ENCODE peak calls at places on chromosomes 11 and 22, in five cellular contexts. Y is CD8-positive, alpha-beta T cell; C is GM10248; F is PC-9; O is brain microvascular endothelial cell. R is an unnamed sample.
A peak's percentile ranks its signal among the peaks of the same experiment; 100 is the strongest.

GRCh38 chr22:24995649-24996180 is 43.2 kb downstream of the KIAA1671 start:
- DNase-seq in O (no peak), Y (no peak), C (no peak), F (no peak), R (no peak)

GRCh38 chr11:35045219-35045819 is 93.7 kb upstream of the CD44 start:
- DNase-seq in C (no peak), Y (peak; percentile 68), F (no peak), O (no peak), R (peak; percentile 32)

GRCh38 chr11:128308793-128309192 is 278.6 kb downstream of the ETS1 start:
- DNase-seq in F (no peak), C (no peak), Y (no peak), O (no peak), R (no peak)

GRCh38 chr22:42431401-42432019 is 693 bp downstream of the NFAM1 start:
- DNase-seq in Y (no peak), O (no peak), C (no peak), F (no peak), R (no peak)

GRCh38 chr22:26066534-26066933 is 102.7 kb upstream of the SEZ6L start:
- DNase-seq in F (no peak), O (no peak), C (no peak), Y (no peak), R (no peak)

GRCh38 chr11:60870733-60871377 is 3.5 kb downstream of the ZP1 start:
- DNase-seq in F (no peak), C (no peak), O (no peak), Y (no peak), R (no peak)

GRCh38 chr11:118078972-118079411 is 2.1 kb downstream of the TMPRSS4 start:
- DNase-seq in F (no peak), Y (no peak), O (no peak), C (no peak), R (no peak)

GRCh38 chr11:2268911-2269600 is 1.3 kb downstream of the ASCL2 start:
- DNase-seq in C (peak; percentile 58), O (no peak), Y (peak; percentile 21), F (peak; percentile 49), R (peak; percentile 75)

GRCh38 chr11:67646535-67647336 is 3.8 kb downstream of the ACY3 start:
- DNase-seq in C (no peak), O (no peak), F (no peak), Y (no peak), R (peak; percentile 61)

GRCh38 chr11:76030973-76031590 is 175.2 kb downstream of the WNT11 start:
- DNase-seq in C (no peak), O (peak; percentile 47), F (no peak), Y (no peak), R (no peak)

GRCh38 chr22:44898236-44898635 is 111.6 kb downstream of the PHF21B start:
- DNase-seq in O (no peak), C (no peak), F (no peak), Y (no peak), R (no peak)

GRCh38 chr11:9530901-9531625 is 42.4 kb upstream of the WEE1 start:
- DNase-seq in F (no peak), C (no peak), O (no peak), Y (no peak), R (no peak)

GRCh38 chr22:23522642-23523251 is 57.3 kb downstream of the IGLL1 start:
- DNase-seq in O (no peak), C (no peak), F (no peak), Y (no peak), R (no peak)

GRCh38 chr11:123771664-123772063 is 17.3 kb upstream of the OR6X1 start:
- DNase-seq in F (no peak), Y (no peak), O (no peak), C (no peak), R (no peak)

DNA sequence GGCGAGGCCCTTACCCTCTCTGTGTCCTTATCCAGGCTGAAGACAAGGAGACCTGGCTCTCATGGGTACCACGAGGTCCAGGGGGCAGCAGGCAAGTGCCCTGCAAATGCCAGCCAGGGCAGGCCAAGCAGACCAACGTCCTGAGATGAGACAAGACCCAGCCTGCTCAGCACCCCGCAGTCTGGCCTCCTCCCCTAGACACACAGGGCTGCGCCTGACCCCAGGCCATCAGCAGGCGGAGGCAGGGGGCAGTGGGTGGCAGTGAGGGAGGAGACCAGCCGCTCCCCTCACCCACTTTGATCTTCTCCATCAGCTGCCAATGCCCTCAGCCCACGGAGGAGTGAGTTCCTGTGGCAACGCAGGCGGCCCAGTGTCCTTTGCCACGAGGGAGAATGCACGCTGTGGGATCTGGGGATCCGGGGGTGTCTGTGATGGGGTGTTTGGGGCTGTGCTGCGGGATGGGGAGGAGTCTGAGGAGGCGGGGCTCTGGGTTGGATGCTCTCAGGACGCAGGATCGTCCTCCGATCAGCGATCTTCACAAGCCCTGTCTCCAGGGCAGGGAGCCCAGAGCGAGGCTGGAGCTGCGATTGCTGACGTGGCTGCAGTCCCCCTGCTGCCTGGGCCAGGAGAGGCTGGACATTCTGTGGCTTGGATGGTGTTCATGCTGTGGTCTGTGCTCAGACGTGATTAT is 30.5 kb upstream of the PPARA start:
- DNase-seq in F (no peak), C (no peak), Y (no peak), O (peak; percentile 54), R (no peak)
- TF ChIP-seq CTCF in F (no peak), C (no peak), Y (no peak), O (no peak), R (no peak)

GRCh38 chr11:120306519-120307242 is 18.4 kb upstream of the TLCD5 start:
- DNase-seq in O (peak; percentile 86), C (no peak), Y (no peak), F (peak; percentile 74), R (no peak)
- TF ChIP-seq CTCF in O (peak; percentile 83), C (peak; percentile 7), Y (no peak), F (peak; percentile 69), R (no peak)

DNA sequence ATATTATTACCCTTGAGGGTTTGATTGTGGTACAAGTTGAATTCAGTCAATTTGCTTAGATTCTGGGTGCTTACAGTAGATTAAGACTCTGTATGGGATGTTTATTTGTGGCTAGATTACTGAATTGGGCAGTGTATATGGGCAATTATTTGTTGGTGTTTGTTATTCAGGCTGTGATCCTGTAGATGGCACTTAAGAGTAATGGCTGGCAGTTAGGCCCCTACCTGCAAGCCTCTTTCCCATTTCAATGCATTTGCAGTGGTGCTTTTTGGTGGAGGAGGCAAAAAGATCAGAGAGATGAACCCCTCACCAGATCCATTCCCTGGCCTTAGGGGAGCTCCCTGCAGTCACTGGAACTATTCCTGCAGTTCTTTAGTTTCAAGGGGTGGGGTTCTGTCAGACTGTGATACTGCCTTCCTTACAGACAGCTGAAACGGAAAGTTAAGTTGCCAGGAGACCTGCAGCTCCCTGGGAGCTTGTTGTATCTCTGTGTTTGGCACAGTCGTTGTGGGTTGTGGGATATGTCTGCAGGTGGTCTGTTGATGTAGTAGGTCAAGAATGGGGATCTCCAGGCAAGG is 199.5 kb downstream of the AASDHPPT start:
- DNase-seq in O (no peak), C (no peak), F (peak; percentile 2), Y (no peak), R (no peak)
- TF ChIP-seq CTCF in O (peak; percentile 56), C (no peak), F (peak; percentile 69), Y (no peak), R (no peak)

GRCh38 chr11:11408436-11409221 is 55.6 kb upstream of the CSNK2A3 start:
- DNase-seq in C (no peak), O (no peak), F (no peak), Y (no peak), R (no peak)

GRCh38 chr11:11406652-11407051 is 53.6 kb upstream of the CSNK2A3 start:
- DNase-seq in Y (no peak), C (no peak), F (no peak), O (no peak), R (no peak)

GRCh38 chr11:11407738-11408084 is 54.7 kb upstream of the CSNK2A3 start:
- DNase-seq in C (no peak), Y (no peak), O (no peak), F (no peak), R (no peak)

GRCh38 chr11:11409224-11409623 is 56.2 kb upstream of the CSNK2A3 start:
- DNase-seq in C (no peak), Y (no peak), F (no peak), O (no peak), R (no peak)

DNA sequence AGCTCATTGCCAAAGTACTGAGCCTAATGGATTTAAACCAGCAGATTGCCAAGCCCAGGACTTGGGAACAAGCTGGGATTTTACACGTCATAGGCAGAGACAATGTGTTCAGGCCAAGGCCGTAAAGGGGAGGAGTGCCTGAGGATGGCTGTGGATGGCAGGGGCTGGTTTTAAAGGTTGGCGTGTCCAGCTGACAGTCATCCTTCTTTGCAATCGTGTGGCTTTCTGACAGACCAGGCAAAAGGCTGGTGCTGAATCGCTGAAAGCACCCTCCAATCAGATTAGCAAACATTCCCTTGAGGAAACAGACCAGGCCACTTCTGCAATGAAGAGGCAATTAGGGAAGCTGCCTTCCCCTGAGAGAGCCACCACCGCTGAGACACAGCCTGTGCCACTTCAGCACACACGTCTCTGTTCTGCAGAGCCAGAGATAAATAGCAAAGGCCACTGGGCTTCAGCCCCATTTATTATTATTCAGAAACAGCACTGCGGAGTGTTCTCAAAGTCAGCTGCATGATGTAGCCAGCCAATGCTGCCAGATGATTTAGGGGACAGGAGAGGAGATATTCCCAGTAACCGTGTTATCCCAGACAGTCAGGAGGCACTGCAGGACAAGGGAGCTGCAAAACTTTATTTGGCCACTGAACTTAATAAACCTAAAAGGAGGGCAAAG is 54.2 kb upstream of the CSNK2A3 start:
- DNase-seq in C (no peak), Y (no peak), F (no peak), O (no peak), R (no peak)
- TF ChIP-seq CTCF in C (no peak), Y (no peak), F (no peak), O (no peak), R (no peak)

DNA sequence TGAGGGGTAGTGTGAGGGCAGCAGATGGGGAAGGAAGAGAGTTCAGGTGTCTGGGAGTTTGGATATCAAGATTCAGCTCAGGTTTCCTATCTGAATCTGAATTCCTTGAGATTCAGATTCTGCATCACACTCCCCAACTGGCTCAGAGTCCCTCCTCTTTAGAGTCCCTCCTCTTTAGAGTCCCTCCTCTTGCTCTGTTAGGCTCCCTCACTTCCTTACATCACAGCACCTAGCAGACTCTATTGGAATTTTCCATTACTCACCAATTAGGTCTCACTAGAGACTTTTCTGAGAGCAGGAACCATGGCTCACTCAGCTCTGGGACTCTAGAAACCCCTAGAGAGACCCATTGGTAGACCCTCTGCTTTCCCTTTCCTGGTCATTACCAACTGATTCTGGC is 303.4 kb upstream of the SYN3 start:
- DNase-seq in O (peak; percentile 28), C (no peak), Y (no peak), F (no peak), R (no peak)
- TF ChIP-seq CTCF in O (no peak), C (no peak), Y (no peak), F (no peak), R (no peak)

R was measured in GM20000.